ENCODE peak calls at places on chromosomes 1 and 21, in nine cellular contexts. One of them, this sample, is unnamed.

GRCh38 chr1:116832268-116832931 is 77.3 kb upstream of the PTGFRN start:
- DNase-seq in heart right ventricle: no peak
- DNase-seq in cardiac fibroblast: no peak
- DNase-seq in DMS153: no peak
- DNase-seq in omental fat pad: no peak
- DNase-seq in astrocyte of the spinal cord: no peak
- DNase-seq in substantia nigra: no peak
- DNase-seq in HT1080: no peak
- DNase-seq in NCI-H510A treated with DMSO at 0.1 percent for 48 hours: no peak
- DNase-seq in this sample: no peak

GRCh38 chr1:161486806-161487482 is 18.3 kb upstream of the FCGR2A start:
- DNase-seq in heart right ventricle: no peak
- DNase-seq in cardiac fibroblast: peak
- DNase-seq in DMS153: peak
- DNase-seq in omental fat pad: no peak
- DNase-seq in astrocyte of the spinal cord: peak
- DNase-seq in substantia nigra: peak
- DNase-seq in HT1080: peak
- DNase-seq in NCI-H510A treated with DMSO at 0.1 percent for 48 hours: peak
- DNase-seq in this sample: no peak

GRCh38 chr1:110067957-110068645 is 2.4 kb downstream of the ALX3 start:
- DNase-seq in heart right ventricle: no peak
- DNase-seq in cardiac fibroblast: no peak
- DNase-seq in DMS153: no peak
- DNase-seq in omental fat pad: no peak
- DNase-seq in astrocyte of the spinal cord: no peak
- DNase-seq in substantia nigra: no peak
- DNase-seq in HT1080: no peak
- DNase-seq in NCI-H510A treated with DMSO at 0.1 percent for 48 hours: no peak
- DNase-seq in this sample: no peak

GRCh38 chr1:154757149-154757548 is 112.9 kb downstream of the KCNN3 start:
- DNase-seq in heart right ventricle: no peak
- DNase-seq in cardiac fibroblast: no peak
- DNase-seq in DMS153: no peak
- DNase-seq in omental fat pad: no peak
- DNase-seq in astrocyte of the spinal cord: no peak
- DNase-seq in substantia nigra: no peak
- DNase-seq in HT1080: no peak
- DNase-seq in NCI-H510A treated with DMSO at 0.1 percent for 48 hours: no peak
- DNase-seq in this sample: no peak

GRCh38 chr1:199157494-199157893 is 518.7 kb downstream of the PTPRC start:
- DNase-seq in heart right ventricle: no peak
- DNase-seq in cardiac fibroblast: peak
- DNase-seq in DMS153: no peak
- DNase-seq in omental fat pad: no peak
- DNase-seq in astrocyte of the spinal cord: peak
- DNase-seq in substantia nigra: no peak
- DNase-seq in HT1080: peak
- DNase-seq in NCI-H510A treated with DMSO at 0.1 percent for 48 hours: no peak
- DNase-seq in this sample: no peak

GRCh38 chr1:218705911-218706893 is 361.1 kb downstream of the TGFB2 start:
- DNase-seq in heart right ventricle: no peak
- DNase-seq in cardiac fibroblast: peak
- DNase-seq in DMS153: no peak
- DNase-seq in omental fat pad: no peak
- DNase-seq in astrocyte of the spinal cord: peak
- DNase-seq in substantia nigra: no peak
- DNase-seq in HT1080: peak
- DNase-seq in NCI-H510A treated with DMSO at 0.1 percent for 48 hours: no peak
- DNase-seq in this sample: no peak

GRCh38 chr1:183101841-183102276 is 78.6 kb downstream of the LAMC1 start:
- DNase-seq in heart right ventricle: no peak
- DNase-seq in cardiac fibroblast: no peak
- DNase-seq in DMS153: no peak
- DNase-seq in omental fat pad: no peak
- DNase-seq in astrocyte of the spinal cord: no peak
- DNase-seq in substantia nigra: no peak
- DNase-seq in HT1080: no peak
- DNase-seq in NCI-H510A treated with DMSO at 0.1 percent for 48 hours: no peak
- DNase-seq in this sample: no peak

GRCh38 chr21:38875694-38876492 is 70.2 kb downstream of the ETS2 start:
- DNase-seq in heart right ventricle: no peak
- DNase-seq in cardiac fibroblast: peak
- DNase-seq in DMS153: no peak
- DNase-seq in omental fat pad: no peak
- DNase-seq in astrocyte of the spinal cord: peak
- DNase-seq in substantia nigra: no peak
- DNase-seq in HT1080: peak
- DNase-seq in NCI-H510A treated with DMSO at 0.1 percent for 48 hours: peak
- DNase-seq in this sample: no peak

GRCh38 chr1:198657550-198658064 is 18.8 kb downstream of the PTPRC start:
- DNase-seq in heart right ventricle: no peak
- DNase-seq in cardiac fibroblast: peak
- DNase-seq in DMS153: no peak
- DNase-seq in omental fat pad: no peak
- DNase-seq in astrocyte of the spinal cord: peak
- DNase-seq in substantia nigra: no peak
- DNase-seq in HT1080: peak
- DNase-seq in NCI-H510A treated with DMSO at 0.1 percent for 48 hours: no peak
- DNase-seq in this sample: no peak

GRCh38 chr1:228794173-228794572 is 58.9 kb downstream of the RHOU start:
- DNase-seq in heart right ventricle: no peak
- DNase-seq in cardiac fibroblast: no peak
- DNase-seq in DMS153: no peak
- DNase-seq in omental fat pad: no peak
- DNase-seq in astrocyte of the spinal cord: peak
- DNase-seq in substantia nigra: no peak
- DNase-seq in HT1080: peak
- DNase-seq in NCI-H510A treated with DMSO at 0.1 percent for 48 hours: no peak
- DNase-seq in this sample: no peak

GRCh38 chr1:237111807-237112206 is 69.8 kb downstream of the RYR2 start:
- DNase-seq in heart right ventricle: no peak
- DNase-seq in cardiac fibroblast: no peak
- DNase-seq in DMS153: no peak
- DNase-seq in omental fat pad: no peak
- DNase-seq in astrocyte of the spinal cord: no peak
- DNase-seq in substantia nigra: no peak
- DNase-seq in HT1080: no peak
- DNase-seq in NCI-H510A treated with DMSO at 0.1 percent for 48 hours: no peak
- DNase-seq in this sample: no peak

This sample was measured in left colon.